ENCODE peak calls at places on chromosome 16, in six cellular contexts. One of them, this sample, is unnamed.

GRCh38 chr16:89026121-89026612 is 49.2 kb upstream of the CBFA2T3 start:
- DNase-seq in head of caudate nucleus: no peak
- DNase-seq in amygdala: no peak
- DNase-seq in mucosa of descending colon: no peak
- DNase-seq in stimulated activated CD4-positive, alpha-beta T cell treated with anti-CD3 and anti-CD28 coated beads, Interleukin-2, amount 100 ng/mL, for 48 hours: peak
- DNase-seq in left lung: no peak
- DNase-seq in this sample: no peak

GRCh38 chr16:89711601-89712475 is 8.9 kb downstream of the VPS9D1 start:
- DNase-seq in head of caudate nucleus: no peak
- DNase-seq in amygdala: no peak
- DNase-seq in mucosa of descending colon: peak
- DNase-seq in stimulated activated CD4-positive, alpha-beta T cell treated with anti-CD3 and anti-CD28 coated beads, Interleukin-2, amount 100 ng/mL, for 48 hours: peak
- DNase-seq in left lung: no peak
- DNase-seq in this sample: no peak

GRCh38 chr16:79146-80054 is 1.4 kb downstream of the MPG start:
- DNase-seq in head of caudate nucleus: no peak
- DNase-seq in amygdala: no peak
- DNase-seq in mucosa of descending colon: no peak
- DNase-seq in stimulated activated CD4-positive, alpha-beta T cell treated with anti-CD3 and anti-CD28 coated beads, Interleukin-2, amount 100 ng/mL, for 48 hours: no peak
- DNase-seq in left lung: no peak
- DNase-seq in this sample: no peak

GRCh38 chr16:80667925-80668324 is 127.1 kb downstream of the DYNLRB2 start:
- DNase-seq in head of caudate nucleus: no peak
- DNase-seq in amygdala: no peak
- DNase-seq in mucosa of descending colon: no peak
- DNase-seq in stimulated activated CD4-positive, alpha-beta T cell treated with anti-CD3 and anti-CD28 coated beads, Interleukin-2, amount 100 ng/mL, for 48 hours: no peak
- DNase-seq in left lung: no peak
- DNase-seq in this sample: no peak

GRCh38 chr16:23781176-23781575 is 26.4 kb downstream of the CHP2 start:
- DNase-seq in head of caudate nucleus: no peak
- DNase-seq in amygdala: no peak
- DNase-seq in mucosa of descending colon: no peak
- DNase-seq in stimulated activated CD4-positive, alpha-beta T cell treated with anti-CD3 and anti-CD28 coated beads, Interleukin-2, amount 100 ng/mL, for 48 hours: no peak
- DNase-seq in left lung: no peak
- DNase-seq in this sample: no peak

GRCh38 chr16:89383095-89384003 is 107.0 kb downstream of the ANKRD11 start:
- DNase-seq in head of caudate nucleus: peak
- DNase-seq in amygdala: no peak
- DNase-seq in mucosa of descending colon: peak
- DNase-seq in stimulated activated CD4-positive, alpha-beta T cell treated with anti-CD3 and anti-CD28 coated beads, Interleukin-2, amount 100 ng/mL, for 48 hours: no peak
- DNase-seq in left lung: peak
- DNase-seq in this sample: peak

GRCh38 chr16:57507414-57508083 is 21.3 kb upstream of the DOK4 start:
- DNase-seq in head of caudate nucleus: no peak
- DNase-seq in amygdala: no peak
- DNase-seq in mucosa of descending colon: no peak
- DNase-seq in stimulated activated CD4-positive, alpha-beta T cell treated with anti-CD3 and anti-CD28 coated beads, Interleukin-2, amount 100 ng/mL, for 48 hours: no peak
- DNase-seq in left lung: no peak
- DNase-seq in this sample: no peak

GRCh38 chr16:290681-291405 is 7.9 kb downstream of the PDIA2 start:
- DNase-seq in head of caudate nucleus: no peak
- DNase-seq in amygdala: no peak
- DNase-seq in mucosa of descending colon: no peak
- DNase-seq in stimulated activated CD4-positive, alpha-beta T cell treated with anti-CD3 and anti-CD28 coated beads, Interleukin-2, amount 100 ng/mL, for 48 hours: no peak
- DNase-seq in left lung: no peak
- DNase-seq in this sample: peak

GRCh38 chr16:12340151-12340733 is 363.7 kb downstream of the SNX29 start:
- DNase-seq in head of caudate nucleus: no peak
- DNase-seq in amygdala: no peak
- DNase-seq in mucosa of descending colon: peak
- DNase-seq in stimulated activated CD4-positive, alpha-beta T cell treated with anti-CD3 and anti-CD28 coated beads, Interleukin-2, amount 100 ng/mL, for 48 hours: no peak
- DNase-seq in left lung: no peak
- DNase-seq in this sample: peak

GRCh38 chr16:67514382-67514828 is 14.2 kb upstream of the RIPOR1 start:
- DNase-seq in head of caudate nucleus: peak
- DNase-seq in amygdala: peak
- DNase-seq in mucosa of descending colon: peak
- DNase-seq in stimulated activated CD4-positive, alpha-beta T cell treated with anti-CD3 and anti-CD28 coated beads, Interleukin-2, amount 100 ng/mL, for 48 hours: peak
- DNase-seq in left lung: peak
- DNase-seq in this sample: peak

GRCh38 chr16:13994239-13995106 is 74.5 kb downstream of the ERCC4 start:
- DNase-seq in head of caudate nucleus: no peak
- DNase-seq in amygdala: no peak
- DNase-seq in mucosa of descending colon: no peak
- DNase-seq in stimulated activated CD4-positive, alpha-beta T cell treated with anti-CD3 and anti-CD28 coated beads, Interleukin-2, amount 100 ng/mL, for 48 hours: no peak
- DNase-seq in left lung: no peak
- DNase-seq in this sample: no peak

GRCh38 chr16:22353933-22354541 is 20.4 kb downstream of the CDR2 start:
- DNase-seq in head of caudate nucleus: no peak
- DNase-seq in amygdala: no peak
- DNase-seq in mucosa of descending colon: no peak
- DNase-seq in stimulated activated CD4-positive, alpha-beta T cell treated with anti-CD3 and anti-CD28 coated beads, Interleukin-2, amount 100 ng/mL, for 48 hours: no peak
- DNase-seq in left lung: no peak
- DNase-seq in this sample: no peak

GRCh38 chr16:29710227-29711219 is 31.5 kb downstream of the QPRT start:
- DNase-seq in head of caudate nucleus: no peak
- DNase-seq in amygdala: peak
- DNase-seq in mucosa of descending colon: peak
- DNase-seq in stimulated activated CD4-positive, alpha-beta T cell treated with anti-CD3 and anti-CD28 coated beads, Interleukin-2, amount 100 ng/mL, for 48 hours: no peak
- DNase-seq in left lung: no peak
- DNase-seq in this sample: no peak

GRCh38 chr16:24036614-24037013 is 200.8 kb downstream of the PRKCB start:
- DNase-seq in head of caudate nucleus: no peak
- DNase-seq in amygdala: no peak
- DNase-seq in mucosa of descending colon: peak
- DNase-seq in stimulated activated CD4-positive, alpha-beta T cell treated with anti-CD3 and anti-CD28 coated beads, Interleukin-2, amount 100 ng/mL, for 48 hours: peak
- DNase-seq in left lung: no peak
- DNase-seq in this sample: no peak

GRCh38 chr16:17070882-17071592 is 399.7 kb downstream of the XYLT1 start:
- DNase-seq in head of caudate nucleus: peak
- DNase-seq in amygdala: peak
- DNase-seq in mucosa of descending colon: peak
- DNase-seq in stimulated activated CD4-positive, alpha-beta T cell treated with anti-CD3 and anti-CD28 coated beads, Interleukin-2, amount 100 ng/mL, for 48 hours: peak
- DNase-seq in left lung: peak
- DNase-seq in this sample: peak

GRCh38 chr16:58755989-58756649 is 22.0 kb upstream of the GOT2 start:
- DNase-seq in head of caudate nucleus: peak
- DNase-seq in amygdala: peak
- DNase-seq in mucosa of descending colon: peak
- DNase-seq in stimulated activated CD4-positive, alpha-beta T cell treated with anti-CD3 and anti-CD28 coated beads, Interleukin-2, amount 100 ng/mL, for 48 hours: peak
- DNase-seq in left lung: peak
- DNase-seq in this sample: peak

GRCh38 chr16:12655530-12655929 is 148.2 kb downstream of the CPPED1 start:
- DNase-seq in head of caudate nucleus: no peak
- DNase-seq in amygdala: no peak
- DNase-seq in mucosa of descending colon: no peak
- DNase-seq in stimulated activated CD4-positive, alpha-beta T cell treated with anti-CD3 and anti-CD28 coated beads, Interleukin-2, amount 100 ng/mL, for 48 hours: no peak
- DNase-seq in left lung: no peak
- DNase-seq in this sample: no peak

GRCh38 chr16:14337303-14338191 is 266.4 kb downstream of the MRTFB start:
- DNase-seq in head of caudate nucleus: no peak
- DNase-seq in amygdala: peak
- DNase-seq in mucosa of descending colon: no peak
- DNase-seq in stimulated activated CD4-positive, alpha-beta T cell treated with anti-CD3 and anti-CD28 coated beads, Interleukin-2, amount 100 ng/mL, for 48 hours: no peak
- DNase-seq in left lung: no peak
- DNase-seq in this sample: no peak

GRCh38 chr16:84730406-84731106 is 30.8 kb downstream of the USP10 start:
- DNase-seq in head of caudate nucleus: peak
- DNase-seq in amygdala: peak
- DNase-seq in mucosa of descending colon: peak
- DNase-seq in stimulated activated CD4-positive, alpha-beta T cell treated with anti-CD3 and anti-CD28 coated beads, Interleukin-2, amount 100 ng/mL, for 48 hours: peak
- DNase-seq in left lung: peak
- DNase-seq in this sample: peak

GRCh38 chr16:17411263-17411662 is 59.5 kb downstream of the XYLT1 start:
- DNase-seq in head of caudate nucleus: no peak
- DNase-seq in amygdala: no peak
- DNase-seq in mucosa of descending colon: no peak
- DNase-seq in stimulated activated CD4-positive, alpha-beta T cell treated with anti-CD3 and anti-CD28 coated beads, Interleukin-2, amount 100 ng/mL, for 48 hours: no peak
- DNase-seq in left lung: no peak
- DNase-seq in this sample: no peak

GRCh38 chr16:2673066-2673999 is 9.0 kb upstream of the KCTD5 start:
- DNase-seq in head of caudate nucleus: peak
- DNase-seq in amygdala: peak
- DNase-seq in mucosa of descending colon: peak
- DNase-seq in stimulated activated CD4-positive, alpha-beta T cell treated with anti-CD3 and anti-CD28 coated beads, Interleukin-2, amount 100 ng/mL, for 48 hours: peak
- DNase-seq in left lung: peak
- DNase-seq in this sample: peak

GRCh38 chr16:26993988-26994387 is 72.7 kb upstream of the C16orf82 start:
- DNase-seq in head of caudate nucleus: no peak
- DNase-seq in amygdala: no peak
- DNase-seq in mucosa of descending colon: peak
- DNase-seq in stimulated activated CD4-positive, alpha-beta T cell treated with anti-CD3 and anti-CD28 coated beads, Interleukin-2, amount 100 ng/mL, for 48 hours: no peak
- DNase-seq in left lung: no peak
- DNase-seq in this sample: no peak

This sample was measured in pancreas.